ENCODE peak calls at places on chromosomes 3 and 15, in seven cellular contexts. One of them, this sample, is unnamed.

GRCh38 chr15:88741671-88742070 is 61.6 kb upstream of the ACAN start:
- DNase-seq in H1: no peak
- DNase-seq in mesendoderm: no peak
- DNase-seq in IMR-90: no peak
- DNase-seq in mesenchymal stem cell: no peak
- DNase-seq in H9: no peak
- DNase-seq in trophoblast cell: no peak
- DNase-seq in this sample: no peak

GRCh38 chr3:126245811-126246727 is 65.7 kb upstream of the ALDH1L1 start:
- DNase-seq in H1: no peak
- DNase-seq in mesendoderm: peak; percentile 58
- DNase-seq in IMR-90: peak; percentile 65
- DNase-seq in mesenchymal stem cell: peak; percentile 65
- DNase-seq in H9: no peak
- DNase-seq in trophoblast cell: peak; percentile 30
- DNase-seq in this sample: no peak

GRCh38 chr3:45906681-45907220 is 20.4 kb downstream of the CCR9 start:
- DNase-seq in H1: no peak
- DNase-seq in mesendoderm: peak; percentile 52
- DNase-seq in IMR-90: peak; percentile 84
- DNase-seq in mesenchymal stem cell: peak; percentile 61
- DNase-seq in H9: peak; percentile 57
- DNase-seq in trophoblast cell: no peak
- DNase-seq in this sample: no peak

GRCh38 chr3:5181479-5182141 is 5.9 kb upstream of the EDEM1 start:
- DNase-seq in H1: no peak
- DNase-seq in mesendoderm: no peak
- DNase-seq in IMR-90: no peak
- DNase-seq in mesenchymal stem cell: no peak
- DNase-seq in H9: no peak
- DNase-seq in trophoblast cell: no peak
- DNase-seq in this sample: no peak

GRCh38 chr3:46866720-46867549 is 3.7 kb upstream of the MYL3 start:
- DNase-seq in H1: no peak
- DNase-seq in mesendoderm: peak; percentile 50
- DNase-seq in IMR-90: peak; percentile 21
- DNase-seq in mesenchymal stem cell: peak; percentile 50
- DNase-seq in H9: peak; percentile 70
- DNase-seq in trophoblast cell: peak; percentile 34
- DNase-seq in this sample: no peak

GRCh38 chr15:68218847-68219798 is 10.4 kb downstream of the CLN6 start:
- DNase-seq in H1: no peak
- DNase-seq in mesendoderm: no peak
- DNase-seq in IMR-90: no peak
- DNase-seq in mesenchymal stem cell: no peak
- DNase-seq in H9: no peak
- DNase-seq in trophoblast cell: no peak
- DNase-seq in this sample: no peak

GRCh38 chr3:179794355-179794754 is 141.5 kb downstream of the USP13 start:
- DNase-seq in H1: no peak
- DNase-seq in mesendoderm: no peak
- DNase-seq in IMR-90: no peak
- DNase-seq in mesenchymal stem cell: no peak
- DNase-seq in H9: no peak
- DNase-seq in trophoblast cell: no peak
- DNase-seq in this sample: no peak

GRCh38 chr3:25894101-25894500 is 104.2 kb downstream of the OXSM start:
- DNase-seq in H1: no peak
- DNase-seq in mesendoderm: no peak
- DNase-seq in IMR-90: peak; percentile 28
- DNase-seq in mesenchymal stem cell: no peak
- DNase-seq in H9: no peak
- DNase-seq in trophoblast cell: no peak
- DNase-seq in this sample: no peak

GRCh38 chr3:3675801-3676200 is 123.4 kb upstream of the LRRN1 start:
- DNase-seq in H1: no peak
- DNase-seq in mesendoderm: peak; percentile 13
- DNase-seq in IMR-90: no peak
- DNase-seq in mesenchymal stem cell: no peak
- DNase-seq in H9: no peak
- DNase-seq in trophoblast cell: no peak
- DNase-seq in this sample: no peak

GRCh38 chr3:32432711-32433530 is 41.3 kb downstream of the CMTM7 start:
- DNase-seq in H1: no peak
- DNase-seq in mesendoderm: no peak
- DNase-seq in IMR-90: peak; percentile 47
- DNase-seq in mesenchymal stem cell: peak; percentile 29
- DNase-seq in H9: no peak
- DNase-seq in trophoblast cell: no peak
- DNase-seq in this sample: no peak

GRCh38 chr3:115862824-115863223 is 239.5 kb downstream of the GAP43 start:
- DNase-seq in H1: no peak
- DNase-seq in mesendoderm: no peak
- DNase-seq in IMR-90: no peak
- DNase-seq in mesenchymal stem cell: no peak
- DNase-seq in H9: peak; percentile 39
- DNase-seq in trophoblast cell: no peak
- DNase-seq in this sample: no peak

GRCh38 chr3:120177151-120177550 is 82.9 kb upstream of the GSK3B start:
- DNase-seq in H1: peak; percentile 39
- DNase-seq in mesendoderm: peak; percentile 97
- DNase-seq in IMR-90: peak; percentile 81
- DNase-seq in mesenchymal stem cell: peak; percentile 85
- DNase-seq in H9: peak; percentile 50
- DNase-seq in trophoblast cell: peak; percentile 51
- DNase-seq in this sample: no peak

GRCh38 chr3:52245322-52246263 is at the start of gene PPM1M:
- DNase-seq in H1: no peak
- DNase-seq in mesendoderm: peak; percentile 82
- DNase-seq in IMR-90: peak; percentile 31
- DNase-seq in mesenchymal stem cell: peak; percentile 53
- DNase-seq in H9: peak; percentile 73
- DNase-seq in trophoblast cell: no peak
- DNase-seq in this sample: peak; percentile 45

GRCh38 chr3:113264249-113264648 is 52.9 kb downstream of the BOC start:
- DNase-seq in H1: peak; percentile 36
- DNase-seq in mesendoderm: no peak
- DNase-seq in IMR-90: no peak
- DNase-seq in mesenchymal stem cell: no peak
- DNase-seq in H9: peak; percentile 85
- DNase-seq in trophoblast cell: no peak
- DNase-seq in this sample: peak; percentile 76

GRCh38 chr3:156211583-156211982 is 91.2 kb downstream of the KCNAB1 start:
- DNase-seq in H1: no peak
- DNase-seq in mesendoderm: no peak
- DNase-seq in IMR-90: peak; percentile 68
- DNase-seq in mesenchymal stem cell: no peak
- DNase-seq in H9: no peak
- DNase-seq in trophoblast cell: peak; percentile 83
- DNase-seq in this sample: no peak

GRCh38 chr3:152688313-152688712 is 146.6 kb upstream of the P2RY1 start:
- DNase-seq in H1: peak; percentile 5
- DNase-seq in mesendoderm: peak; percentile 86
- DNase-seq in IMR-90: no peak
- DNase-seq in mesenchymal stem cell: peak; percentile 40
- DNase-seq in H9: peak; percentile 37
- DNase-seq in trophoblast cell: peak; percentile 58
- DNase-seq in this sample: no peak

GRCh38 chr3:187807086-187807862 is 62.0 kb upstream of the BCL6 start:
- DNase-seq in H1: no peak
- DNase-seq in mesendoderm: no peak
- DNase-seq in IMR-90: peak; percentile 84
- DNase-seq in mesenchymal stem cell: peak; percentile 68
- DNase-seq in H9: no peak
- DNase-seq in trophoblast cell: no peak
- DNase-seq in this sample: no peak

GRCh38 chr15:73723146-73723545 is 30.0 kb downstream of the INSYN1 start:
- DNase-seq in H1: no peak
- DNase-seq in mesendoderm: no peak
- DNase-seq in IMR-90: no peak
- DNase-seq in mesenchymal stem cell: no peak
- DNase-seq in H9: no peak
- DNase-seq in trophoblast cell: no peak
- DNase-seq in this sample: no peak

GRCh38 chr3:82048711-82049110 is 287.3 kb upstream of the GBE1 start:
- DNase-seq in H1: no peak
- DNase-seq in mesendoderm: no peak
- DNase-seq in IMR-90: no peak
- DNase-seq in mesenchymal stem cell: no peak
- DNase-seq in H9: no peak
- DNase-seq in trophoblast cell: no peak
- DNase-seq in this sample: no peak

GRCh38 chr15:86064326-86064725 is 15.3 kb upstream of the AGBL1 start:
- DNase-seq in H1: no peak
- DNase-seq in mesendoderm: no peak
- DNase-seq in IMR-90: no peak
- DNase-seq in mesenchymal stem cell: no peak
- DNase-seq in H9: no peak
- DNase-seq in trophoblast cell: no peak
- DNase-seq in this sample: no peak

GRCh38 chr15:86063328-86064180 is 16.1 kb upstream of the AGBL1 start:
- DNase-seq in H1: no peak
- DNase-seq in mesendoderm: no peak
- DNase-seq in IMR-90: no peak
- DNase-seq in mesenchymal stem cell: no peak
- DNase-seq in H9: no peak
- DNase-seq in trophoblast cell: no peak
- DNase-seq in this sample: peak; percentile 68

GRCh38 chr15:86062646-86063193 is 17.0 kb upstream of the AGBL1 start:
- DNase-seq in H1: no peak
- DNase-seq in mesendoderm: no peak
- DNase-seq in IMR-90: no peak
- DNase-seq in mesenchymal stem cell: no peak
- DNase-seq in H9: no peak
- DNase-seq in trophoblast cell: no peak
- DNase-seq in this sample: no peak

GRCh38 chr15:86061581-86061980 is 18.1 kb upstream of the AGBL1 start:
- DNase-seq in H1: no peak
- DNase-seq in mesendoderm: no peak
- DNase-seq in IMR-90: no peak
- DNase-seq in mesenchymal stem cell: no peak
- DNase-seq in H9: no peak
- DNase-seq in trophoblast cell: peak; percentile 42
- DNase-seq in this sample: no peak

GRCh38 chr15:86066174-86066829 is 13.4 kb upstream of the AGBL1 start:
- DNase-seq in H1: no peak
- DNase-seq in mesendoderm: no peak
- DNase-seq in IMR-90: no peak
- DNase-seq in mesenchymal stem cell: no peak
- DNase-seq in H9: no peak
- DNase-seq in trophoblast cell: no peak
- DNase-seq in this sample: no peak
- H4K8ac ChIP-seq in H1: no peak overlapping the region
- H4K8ac ChIP-seq in mesendoderm: no peak overlapping the region
- H4K8ac ChIP-seq in IMR-90: no peak overlapping the region
- H4K8ac ChIP-seq in mesenchymal stem cell: no peak overlapping the region
- H4K8ac ChIP-seq in H9: no peak overlapping the region
- H4K8ac ChIP-seq in trophoblast cell: no peak overlapping the region
- H4K8ac ChIP-seq in this sample: no peak overlapping the region

DNA sequence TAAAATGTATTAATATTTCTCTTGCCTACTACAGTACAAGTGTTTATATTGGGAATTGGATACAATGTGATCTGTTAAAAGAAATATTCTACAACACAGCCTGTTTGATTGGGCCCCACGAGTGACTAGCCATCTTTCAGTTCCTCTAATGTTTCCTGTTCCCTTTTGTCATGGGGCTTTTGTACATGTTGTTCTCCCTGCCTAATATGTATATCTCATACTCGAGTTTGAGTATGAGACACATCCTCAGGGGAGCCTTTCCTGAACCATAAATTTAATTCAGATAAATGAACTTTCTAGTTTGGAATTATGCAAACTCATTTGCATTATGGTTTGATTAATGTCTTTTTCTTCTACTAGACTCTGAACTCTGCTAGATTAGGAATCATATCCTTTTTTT is 65.5 kb downstream of the MEF2A start:
- DNase-seq in H1: no peak
- DNase-seq in mesendoderm: no peak
- DNase-seq in IMR-90: no peak
- DNase-seq in mesenchymal stem cell: no peak
- DNase-seq in H9: no peak
- DNase-seq in trophoblast cell: no peak
- DNase-seq in this sample: no peak
- H4K8ac ChIP-seq in H1: no peak overlapping the region
- H4K8ac ChIP-seq in mesendoderm: no peak overlapping the region
- H4K8ac ChIP-seq in IMR-90: no peak overlapping the region
- H4K8ac ChIP-seq in mesenchymal stem cell: no peak overlapping the region
- H4K8ac ChIP-seq in H9: no peak overlapping the region
- H4K8ac ChIP-seq in trophoblast cell: no peak overlapping the region
- H4K8ac ChIP-seq in this sample: no peak overlapping the region

GRCh38 chr3:138260636-138261035 is 69.0 kb downstream of the NME9 start:
- DNase-seq in H1: no peak
- DNase-seq in mesendoderm: no peak
- DNase-seq in IMR-90: no peak
- DNase-seq in mesenchymal stem cell: no peak
- DNase-seq in H9: no peak
- DNase-seq in trophoblast cell: peak; percentile 84
- DNase-seq in this sample: no peak
- H4K8ac ChIP-seq in H1: no peak overlapping the region
- H4K8ac ChIP-seq in mesendoderm: no peak overlapping the region
- H4K8ac ChIP-seq in IMR-90: no peak overlapping the region
- H4K8ac ChIP-seq in mesenchymal stem cell: no peak overlapping the region
- H4K8ac ChIP-seq in H9: no peak overlapping the region
- H4K8ac ChIP-seq in trophoblast cell: no peak overlapping the region
- H4K8ac ChIP-seq in this sample: no peak overlapping the region

GRCh38 chr3:43584043-43584826 is 37.6 kb downstream of the ANO10 start:
- DNase-seq in H1: no peak
- DNase-seq in mesendoderm: no peak
- DNase-seq in IMR-90: peak; percentile 65
- DNase-seq in mesenchymal stem cell: peak; percentile 33
- DNase-seq in H9: no peak
- DNase-seq in trophoblast cell: no peak
- DNase-seq in this sample: no peak

GRCh38 chr3:43580181-43580580 is 41.6 kb downstream of the ANO10 start:
- DNase-seq in H1: no peak
- DNase-seq in mesendoderm: no peak
- DNase-seq in IMR-90: no peak
- DNase-seq in mesenchymal stem cell: no peak
- DNase-seq in H9: no peak
- DNase-seq in trophoblast cell: no peak
- DNase-seq in this sample: no peak

GRCh38 chr3:43581343-43581742 is 40.5 kb downstream of the ANO10 start:
- DNase-seq in H1: no peak
- DNase-seq in mesendoderm: no peak
- DNase-seq in IMR-90: peak; percentile 52
- DNase-seq in mesenchymal stem cell: no peak
- DNase-seq in H9: no peak
- DNase-seq in trophoblast cell: no peak
- DNase-seq in this sample: no peak

GRCh38 chr3:43583481-43583880 is 38.3 kb downstream of the ANO10 start:
- DNase-seq in H1: no peak
- DNase-seq in mesendoderm: peak; percentile 32
- DNase-seq in IMR-90: no peak
- DNase-seq in mesenchymal stem cell: no peak
- DNase-seq in H9: no peak
- DNase-seq in trophoblast cell: no peak
- DNase-seq in this sample: no peak

DNA sequence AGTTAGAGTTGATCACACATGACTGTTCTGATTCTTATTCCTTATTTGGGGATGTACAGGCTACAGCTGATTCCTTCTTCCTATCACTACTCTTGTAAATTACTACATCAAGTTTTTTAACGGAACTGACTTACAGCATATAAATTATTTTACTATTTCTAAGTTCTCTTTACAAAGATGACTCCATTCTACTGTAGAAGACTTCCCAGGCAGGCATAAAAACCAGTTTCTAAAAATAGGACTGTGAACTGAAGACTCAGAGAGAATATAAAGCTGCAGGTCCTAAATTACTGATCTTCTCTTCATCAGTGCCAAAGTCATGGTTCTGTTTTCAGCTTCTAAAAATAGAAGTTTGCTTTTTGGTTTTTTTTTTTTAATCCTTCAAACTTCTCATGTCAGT is 38.9 kb downstream of the ANO10 start:
- DNase-seq in H1: no peak
- DNase-seq in mesendoderm: no peak
- DNase-seq in IMR-90: peak; percentile 8
- DNase-seq in mesenchymal stem cell: no peak
- DNase-seq in H9: no peak
- DNase-seq in trophoblast cell: no peak
- DNase-seq in this sample: no peak
- H4K8ac ChIP-seq in H1: no peak overlapping the region
- H4K8ac ChIP-seq in mesendoderm: no peak overlapping the region
- H4K8ac ChIP-seq in IMR-90: no peak overlapping the region
- H4K8ac ChIP-seq in mesenchymal stem cell: no peak overlapping the region
- H4K8ac ChIP-seq in H9: no peak overlapping the region
- H4K8ac ChIP-seq in trophoblast cell: no peak overlapping the region
- H4K8ac ChIP-seq in this sample: no peak overlapping the region

This sample was measured in neuronal stem cell.